ENCODE peak calls at places on chromosomes 16 and 17, in nine cellular contexts. B is IMR-90, D is tibial nerve, A is Peyer's patch, F is prostate gland, J is transverse colon, E is suprapubic skin, G is stomach, R is body of pancreas. Q is an unnamed sample.

GRCh38 chr17:48113201-48113676 is 5.7 kb downstream of the SNX11 start:
- DNase-seq in G (no peak), B (no peak), A (peak; percentile 66), J (no peak), D (peak; percentile 20), E (no peak), R (peak; percentile 47), F (no peak), Q (peak; percentile 63)

GRCh38 chr17:17298108-17298507 is 5.1 kb upstream of the NT5M start:
- DNase-seq in J (no peak), R (no peak), E (no peak), B (peak; percentile 58), G (no peak), D (no peak), A (no peak), F (no peak), Q (no peak)

GRCh38 chr17:9389116-9389515 is 186.5 kb downstream of the STX8 start:
- DNase-seq in E (no peak), A (no peak), R (peak; percentile 42), G (no peak), D (no peak), J (no peak), B (peak; percentile 97), F (no peak), Q (no peak)

GRCh38 chr16:26396511-26397235 is 670.1 kb upstream of the C16orf82 start:
- DNase-seq in A (no peak), E (no peak), R (no peak), F (no peak), B (no peak), D (no peak), J (no peak), G (no peak), Q (no peak)

GRCh38 chr16:842061-842476 is 41.5 kb upstream of the GNG13 start:
- DNase-seq in E (no peak), D (no peak), R (peak; percentile 57), A (no peak), B (peak; percentile 8), G (no peak), F (no peak), J (no peak), Q (no peak)

GRCh38 chr16:1034230-1035065 is 38.1 kb upstream of the SSTR5 start:
- DNase-seq in R (no peak), F (no peak), A (no peak), G (no peak), E (no peak), D (no peak), J (no peak), B (no peak), Q (no peak)

GRCh38 chr17:51322390-51323029 is 62.2 kb downstream of the UTP18 start:
- DNase-seq in R (no peak), B (peak; percentile 7), E (no peak), G (no peak), F (no peak), J (no peak), A (no peak), D (no peak), Q (no peak)

GRCh38 chr17:77316191-77316641 is 175.4 kb downstream of the SEC14L1 start:
- DNase-seq in G (no peak), J (peak; percentile 16), B (peak; percentile 77), A (no peak), R (no peak), E (peak; percentile 82), D (no peak), F (no peak), Q (no peak)

GRCh38 chr17:32926183-32926582 is 1.8 kb upstream of the TMEM98 start:
- DNase-seq in D (no peak), J (no peak), E (no peak), R (no peak), A (no peak), G (no peak), F (no peak), B (no peak), Q (no peak)

GRCh38 chr17:31224366-31224765 is 72.7 kb downstream of the OMG start:
- DNase-seq in E (no peak), R (no peak), G (no peak), J (no peak), F (no peak), D (no peak), A (no peak), B (no peak), Q (no peak)

GRCh38 chr16:10122546-10122945 is 59.7 kb downstream of the GRIN2A start:
- DNase-seq in D (no peak), R (no peak), A (no peak), G (no peak), B (no peak), J (no peak), E (no peak), F (no peak), Q (no peak)

GRCh38 chr16:81327483-81328196 is 12.9 kb downstream of the GAN start:
- DNase-seq in F (peak; percentile 77), A (no peak), D (no peak), B (no peak), R (no peak), G (peak; percentile 31), J (no peak), E (no peak), Q (no peak)

GRCh38 chr16:89357460-89357859 is 132.9 kb downstream of the ANKRD11 start:
- DNase-seq in F (no peak), B (no peak), J (no peak), D (no peak), G (no peak), E (no peak), A (no peak), R (peak; percentile 61), Q (peak; percentile 68)

GRCh38 chr17:57889892-57890856 is 40.3 kb upstream of the MRPS23 start:
- DNase-seq in J (peak; percentile 69), F (peak; percentile 82), R (peak; percentile 96), D (no peak), A (peak; percentile 31), B (peak; percentile 86), E (peak; percentile 89), G (peak; percentile 83), Q (peak; percentile 94)

DNA sequence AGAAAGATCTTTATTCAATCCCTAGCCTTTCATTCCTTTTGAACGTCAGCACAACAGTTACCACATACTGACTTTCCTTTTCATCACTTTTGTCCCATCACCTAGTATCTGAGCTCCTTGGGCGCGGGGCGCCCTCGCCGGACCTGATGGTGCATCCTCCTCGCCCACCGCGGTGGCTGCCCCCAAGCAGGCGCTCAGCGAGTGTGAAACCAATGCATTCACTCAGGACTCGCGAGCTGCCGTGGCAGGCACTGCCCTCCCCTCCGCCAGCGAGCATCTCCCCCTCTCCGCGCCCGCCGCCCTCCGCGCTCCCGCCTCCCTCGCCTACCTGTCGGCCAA is 756 bp downstream of the KLHL11 start:
- DNase-seq in G (no peak), F (no peak), A (no peak), E (no peak), J (no peak), B (no peak), R (no peak), D (no peak), Q (no peak)
- TF ChIP-seq POLR2A in G (no peak), F (no peak), A (no peak), E (no peak), J (no peak), B (no peak), R (no peak), D (no peak), Q (no peak)

DNA sequence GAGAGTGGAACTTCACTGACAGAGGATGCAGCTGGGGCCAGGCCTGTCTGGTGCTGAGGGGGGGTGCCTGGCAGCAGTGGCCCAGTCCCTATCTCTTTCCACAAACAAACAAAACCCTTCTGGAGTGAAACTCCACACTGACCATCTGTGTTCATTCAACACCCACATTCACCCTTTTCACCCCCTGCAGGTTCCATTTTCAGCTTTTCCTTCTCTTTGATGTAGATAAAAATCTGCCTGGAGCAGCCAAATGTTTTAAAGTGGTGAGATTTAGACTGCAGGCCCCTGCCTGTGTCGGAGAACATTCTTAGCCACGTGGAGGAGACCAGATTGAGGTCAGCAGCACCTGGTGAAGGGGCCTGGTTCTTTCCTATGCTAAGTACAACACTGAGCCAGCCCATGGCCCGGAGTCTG is 161.4 kb upstream of the CDH11 start:
- DNase-seq in F (no peak), R (no peak), A (no peak), B (peak; percentile 34), J (no peak), G (no peak), D (no peak), E (no peak), Q (no peak)
- H3K4me1 ChIP-seq in F (no peaks in the 10 kb centered on the region), R (no peaks in the 10 kb centered on the region), A (no peaks in the 10 kb centered on the region), B (peaks cover 4% of the 10 kb centered on the region), J (no peaks in the 10 kb centered on the region), G (no peaks in the 10 kb centered on the region), D (no peaks in the 10 kb centered on the region), E (no peaks in the 10 kb centered on the region), Q (no peaks in the 10 kb centered on the region)

DNA sequence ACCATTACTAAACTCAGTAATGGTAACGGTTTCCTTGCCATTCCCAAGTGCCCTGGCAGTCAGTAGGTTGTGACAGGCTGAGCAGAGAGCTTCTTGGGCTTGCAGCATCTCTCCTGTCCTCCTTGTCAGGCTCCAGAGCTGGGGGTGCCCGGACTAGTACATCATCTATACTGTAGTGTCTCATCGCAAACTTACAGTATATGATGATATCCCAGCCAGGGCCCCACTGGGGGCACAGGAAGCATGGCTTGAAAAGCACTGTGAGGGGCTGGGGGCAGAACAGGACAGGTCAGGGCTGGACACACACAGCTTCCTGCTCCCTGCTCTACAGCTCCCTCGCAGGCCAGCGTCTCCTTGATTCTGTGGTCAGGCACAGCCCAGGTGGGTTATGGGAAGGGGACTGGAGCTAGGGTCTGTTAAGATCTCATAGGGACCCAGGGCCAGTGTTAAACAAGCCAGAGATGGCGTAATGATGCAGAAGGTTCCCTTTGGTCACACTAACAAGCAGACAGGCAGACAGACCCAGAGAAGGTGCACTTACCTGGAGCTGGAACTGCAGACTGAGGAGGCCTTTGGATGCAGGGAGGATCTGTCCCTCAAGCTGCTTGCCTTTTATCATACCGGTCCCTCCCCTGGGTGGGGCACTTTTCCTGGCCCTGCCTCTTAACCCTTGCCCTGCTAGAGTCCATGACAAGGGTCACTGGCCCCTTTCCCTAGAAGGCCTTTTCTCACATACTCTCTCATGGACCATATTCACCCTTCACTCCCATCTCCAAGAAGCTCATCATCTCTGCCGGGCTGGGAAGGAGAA is 6.8 kb downstream of the ERAL1 start:
- DNase-seq in D (no peak), J (peak; percentile 21), G (no peak), F (no peak), A (no peak), E (no peak), R (no peak), B (no peak), Q (no peak)
- TF ChIP-seq POLR2A in D (no peak), J (no peak), G (no peak), F (no peak), A (peak; percentile 48), E (no peak), R (no peak), B (no peak), Q (no peak)

GRCh38 chr16:73017321-73017720 is 30.6 kb downstream of the ZFHX3 start:
- DNase-seq in R (no peak), A (no peak), B (no peak), F (no peak), D (no peak), G (peak; percentile 37), E (no peak), J (no peak), Q (no peak)
- H3K4me1 ChIP-seq in R (peaks cover 76% of the 10 kb centered on the region), A (no peaks in the 10 kb centered on the region), B (peaks cover 18% of the 10 kb centered on the region), F (peaks cover 25% of the 10 kb centered on the region), D (peaks cover 21% of the 10 kb centered on the region), G (peaks cover 52% of the 10 kb centered on the region), E (peaks cover 36% of the 10 kb centered on the region), J (peaks cover 34% of the 10 kb centered on the region), Q (peaks cover 16% of the 10 kb centered on the region)

GRCh38 chr17:73895157-73895556 is 250.9 kb upstream of the SDK2 start:
- DNase-seq in E (no peak), R (no peak), A (no peak), D (no peak), J (no peak), F (no peak), G (no peak), B (no peak), Q (no peak)
- TF ChIP-seq POLR2A in E (no peak), R (no peak), A (no peak), D (no peak), J (no peak), F (no peak), G (no peak), B (no peak), Q (no peak)

Q was measured in heart left ventricle.